ENCODE peak calls at places on chromosomes 6 and 20, in seven cellular contexts. One of them, this sample, is unnamed.
A peak's percentile ranks its signal among the peaks of the same experiment; 100 is the strongest.

GRCh38 chr20:62595491-62595890 is 46.8 kb upstream of the SLCO4A1 start:
- DNase-seq in IMR-90: peak; percentile 55
- DNase-seq in H9: no peak
- DNase-seq in mesendoderm: no peak
- DNase-seq in neuronal stem cell: no peak
- DNase-seq in trophoblast cell: no peak
- DNase-seq in H1: no peak
- DNase-seq in this sample: no peak

GRCh38 chr20:62599216-62600110 is 42.8 kb upstream of the SLCO4A1 start:
- DNase-seq in IMR-90: no peak
- DNase-seq in H9: no peak
- DNase-seq in mesendoderm: no peak
- DNase-seq in neuronal stem cell: no peak
- DNase-seq in trophoblast cell: no peak
- DNase-seq in H1: no peak
- DNase-seq in this sample: no peak

GRCh38 chr6:133768656-133769295 is 120.1 kb upstream of the TCF21 start:
- DNase-seq in IMR-90: no peak
- DNase-seq in H9: no peak
- DNase-seq in mesendoderm: peak; percentile 66
- DNase-seq in neuronal stem cell: no peak
- DNase-seq in trophoblast cell: no peak
- DNase-seq in H1: no peak
- DNase-seq in this sample: peak; percentile 63

GRCh38 chr6:1894954-1895353 is 285.2 kb downstream of the FOXC1 start:
- DNase-seq in IMR-90: no peak
- DNase-seq in H9: no peak
- DNase-seq in mesendoderm: no peak
- DNase-seq in neuronal stem cell: no peak
- DNase-seq in trophoblast cell: no peak
- DNase-seq in H1: no peak
- DNase-seq in this sample: no peak

GRCh38 chr6:33000053-33000452 is 9.3 kb downstream of the HLA-DOA start:
- DNase-seq in IMR-90: no peak
- DNase-seq in H9: peak; percentile 81
- DNase-seq in mesendoderm: peak; percentile 92
- DNase-seq in neuronal stem cell: peak; percentile 48
- DNase-seq in trophoblast cell: no peak
- DNase-seq in H1: no peak
- DNase-seq in this sample: no peak

GRCh38 chr6:72619883-72620696 is 1.8 kb upstream of the KCNQ5 start:
- DNase-seq in IMR-90: peak; percentile 45
- DNase-seq in H9: peak; percentile 63
- DNase-seq in mesendoderm: peak; percentile 52
- DNase-seq in neuronal stem cell: peak; percentile 33
- DNase-seq in trophoblast cell: no peak
- DNase-seq in H1: peak; percentile 65
- DNase-seq in this sample: peak; percentile 49

GRCh38 chr20:4225778-4226177 is 210.4 kb upstream of the RNF24 start:
- DNase-seq in IMR-90: peak; percentile 98
- DNase-seq in H9: no peak
- DNase-seq in mesendoderm: no peak
- DNase-seq in neuronal stem cell: no peak
- DNase-seq in trophoblast cell: no peak
- DNase-seq in H1: no peak
- DNase-seq in this sample: peak; percentile 97

GRCh38 chr20:6711950-6712634 is 55.4 kb upstream of the BMP2 start:
- DNase-seq in IMR-90: no peak
- DNase-seq in H9: no peak
- DNase-seq in mesendoderm: no peak
- DNase-seq in neuronal stem cell: no peak
- DNase-seq in trophoblast cell: no peak
- DNase-seq in H1: no peak
- DNase-seq in this sample: no peak

GRCh38 chr20:25017257-25017803 is 24.8 kb upstream of the APMAP start:
- DNase-seq in IMR-90: no peak
- DNase-seq in H9: peak; percentile 73
- DNase-seq in mesendoderm: peak; percentile 70
- DNase-seq in neuronal stem cell: no peak
- DNase-seq in trophoblast cell: peak; percentile 76
- DNase-seq in H1: peak; percentile 59
- DNase-seq in this sample: no peak

GRCh38 chr6:16690244-16691142 is 70.8 kb downstream of the ATXN1 start:
- DNase-seq in IMR-90: peak; percentile 64
- DNase-seq in H9: no peak
- DNase-seq in mesendoderm: no peak
- DNase-seq in neuronal stem cell: no peak
- DNase-seq in trophoblast cell: peak; percentile 21
- DNase-seq in H1: no peak
- DNase-seq in this sample: peak; percentile 44

GRCh38 chr20:1422756-1423155 is 29.9 kb upstream of the FKBP1A start:
- DNase-seq in IMR-90: peak; percentile 30
- DNase-seq in H9: no peak
- DNase-seq in mesendoderm: peak; percentile 90
- DNase-seq in neuronal stem cell: no peak
- DNase-seq in trophoblast cell: peak; percentile 88
- DNase-seq in H1: no peak
- DNase-seq in this sample: no peak

GRCh38 chr6:160378218-160378617 is 30.0 kb downstream of the SLC22A3 start:
- DNase-seq in IMR-90: no peak
- DNase-seq in H9: no peak
- DNase-seq in mesendoderm: no peak
- DNase-seq in neuronal stem cell: no peak
- DNase-seq in trophoblast cell: no peak
- DNase-seq in H1: no peak
- DNase-seq in this sample: no peak

GRCh38 chr20:36728986-36729385 is 16.9 kb downstream of the NDRG3 start:
- DNase-seq in IMR-90: peak; percentile 56
- DNase-seq in H9: peak; percentile 36
- DNase-seq in mesendoderm: peak; percentile 84
- DNase-seq in neuronal stem cell: no peak
- DNase-seq in trophoblast cell: peak; percentile 8
- DNase-seq in H1: no peak
- DNase-seq in this sample: peak; percentile 15

GRCh38 chr20:14634666-14635065 is 297.3 kb upstream of the FLRT3 start:
- DNase-seq in IMR-90: no peak
- DNase-seq in H9: no peak
- DNase-seq in mesendoderm: no peak
- DNase-seq in neuronal stem cell: no peak
- DNase-seq in trophoblast cell: no peak
- DNase-seq in H1: no peak
- DNase-seq in this sample: no peak

GRCh38 chr20:1012359-1013168 is 10.5 kb upstream of the RSPO4 start:
- DNase-seq in IMR-90: no peak
- DNase-seq in H9: no peak
- DNase-seq in mesendoderm: peak; percentile 11
- DNase-seq in neuronal stem cell: no peak
- DNase-seq in trophoblast cell: no peak
- DNase-seq in H1: no peak
- DNase-seq in this sample: no peak

GRCh38 chr20:32386091-32386490 is 28.0 kb downstream of the ASXL1 start:
- DNase-seq in IMR-90: no peak
- DNase-seq in H9: no peak
- DNase-seq in mesendoderm: no peak
- DNase-seq in neuronal stem cell: no peak
- DNase-seq in trophoblast cell: no peak
- DNase-seq in H1: no peak
- DNase-seq in this sample: peak; percentile 28

GRCh38 chr6:156658596-156659316 is 118.4 kb upstream of the ARID1B start:
- DNase-seq in IMR-90: no peak
- DNase-seq in H9: no peak
- DNase-seq in mesendoderm: peak; percentile 19
- DNase-seq in neuronal stem cell: no peak
- DNase-seq in trophoblast cell: no peak
- DNase-seq in H1: no peak
- DNase-seq in this sample: no peak

GRCh38 chr6:139881728-139882211 is 507.3 kb upstream of the CITED2 start:
- DNase-seq in IMR-90: peak; percentile 53
- DNase-seq in H9: peak; percentile 53
- DNase-seq in mesendoderm: peak; percentile 83
- DNase-seq in neuronal stem cell: no peak
- DNase-seq in trophoblast cell: no peak
- DNase-seq in H1: peak; percentile 58
- DNase-seq in this sample: peak; percentile 50

GRCh38 chr6:39997101-39997635 is 62.9 kb upstream of the MOCS1 start:
- DNase-seq in IMR-90: no peak
- DNase-seq in H9: no peak
- DNase-seq in mesendoderm: no peak
- DNase-seq in neuronal stem cell: no peak
- DNase-seq in trophoblast cell: peak; percentile 75
- DNase-seq in H1: no peak
- DNase-seq in this sample: no peak

GRCh38 chr6:96907498-96907897 is 9.8 kb upstream of the NDUFAF4 start:
- DNase-seq in IMR-90: peak; percentile 44
- DNase-seq in H9: no peak
- DNase-seq in mesendoderm: no peak
- DNase-seq in neuronal stem cell: no peak
- DNase-seq in trophoblast cell: no peak
- DNase-seq in H1: no peak
- DNase-seq in this sample: no peak
- H3K23ac ChIP-seq in IMR-90: no peak overlapping the region
- H3K23ac ChIP-seq in H9: no peak overlapping the region
- H3K23ac ChIP-seq in mesendoderm: no peak overlapping the region
- H3K23ac ChIP-seq in neuronal stem cell: no peak overlapping the region
- H3K23ac ChIP-seq in trophoblast cell: no peak overlapping the region
- H3K23ac ChIP-seq in H1: no peak overlapping the region
- H3K23ac ChIP-seq in this sample: no peak overlapping the region

GRCh38 chr6:90393232-90393884 is 96.7 kb upstream of the BACH2 start:
- DNase-seq in IMR-90: peak; percentile 71
- DNase-seq in H9: peak; percentile 67
- DNase-seq in mesendoderm: peak; percentile 82
- DNase-seq in neuronal stem cell: peak; percentile 48
- DNase-seq in trophoblast cell: peak; percentile 25
- DNase-seq in H1: peak; percentile 80
- DNase-seq in this sample: peak; percentile 65

GRCh38 chr6:90397929-90398674 is 101.5 kb upstream of the BACH2 start:
- DNase-seq in IMR-90: peak; percentile 32
- DNase-seq in H9: no peak
- DNase-seq in mesendoderm: peak; percentile 88
- DNase-seq in neuronal stem cell: no peak
- DNase-seq in trophoblast cell: no peak
- DNase-seq in H1: no peak
- DNase-seq in this sample: peak; percentile 15

GRCh38 chr6:90401933-90402830 is 105.5 kb upstream of the BACH2 start:
- DNase-seq in IMR-90: peak; percentile 7
- DNase-seq in H9: no peak
- DNase-seq in mesendoderm: peak; percentile 37
- DNase-seq in neuronal stem cell: no peak
- DNase-seq in trophoblast cell: no peak
- DNase-seq in H1: no peak
- DNase-seq in this sample: no peak

GRCh38 chr6:90399970-90400369 is 103.3 kb upstream of the BACH2 start:
- DNase-seq in IMR-90: no peak
- DNase-seq in H9: no peak
- DNase-seq in mesendoderm: no peak
- DNase-seq in neuronal stem cell: no peak
- DNase-seq in trophoblast cell: no peak
- DNase-seq in H1: no peak
- DNase-seq in this sample: no peak

DNA sequence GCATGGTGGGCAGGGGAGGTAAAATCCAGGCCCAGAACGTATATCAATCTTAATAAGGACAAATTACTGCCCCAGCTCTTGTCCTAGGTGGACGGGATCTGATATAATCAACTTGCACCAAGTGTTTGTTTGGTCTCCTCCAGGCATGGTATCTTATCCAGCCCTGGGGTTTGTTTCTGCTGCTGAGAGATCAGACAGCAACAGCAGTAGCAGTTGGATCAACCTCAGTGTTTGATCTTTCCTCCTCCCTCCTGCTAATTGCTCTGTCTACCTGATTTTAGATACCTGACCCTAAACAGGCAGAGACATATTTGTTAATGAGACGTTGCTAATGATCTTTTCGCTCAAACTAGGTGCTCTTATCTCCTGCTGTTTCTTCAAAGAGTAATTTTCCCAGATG is 100.4 kb upstream of the BACH2 start:
- DNase-seq in IMR-90: no peak
- DNase-seq in H9: no peak
- DNase-seq in mesendoderm: peak; percentile 68
- DNase-seq in neuronal stem cell: no peak
- DNase-seq in trophoblast cell: no peak
- DNase-seq in H1: no peak
- DNase-seq in this sample: no peak
- H3K23ac ChIP-seq in IMR-90: no peak overlapping the region
- H3K23ac ChIP-seq in H9: no peak overlapping the region
- H3K23ac ChIP-seq in mesendoderm: no peak overlapping the region
- H3K23ac ChIP-seq in neuronal stem cell: no peak overlapping the region
- H3K23ac ChIP-seq in trophoblast cell: no peak overlapping the region
- H3K23ac ChIP-seq in H1: no peak overlapping the region
- H3K23ac ChIP-seq in this sample: no peak overlapping the region

GRCh38 chr6:108637963-108638362 is 77.2 kb downstream of the FOXO3 start:
- DNase-seq in IMR-90: no peak
- DNase-seq in H9: no peak
- DNase-seq in mesendoderm: no peak
- DNase-seq in neuronal stem cell: no peak
- DNase-seq in trophoblast cell: no peak
- DNase-seq in H1: no peak
- DNase-seq in this sample: no peak
- H3K23ac ChIP-seq in IMR-90: no peak overlapping the region
- H3K23ac ChIP-seq in H9: no peak overlapping the region
- H3K23ac ChIP-seq in mesendoderm: no peak overlapping the region
- H3K23ac ChIP-seq in neuronal stem cell: no peak overlapping the region
- H3K23ac ChIP-seq in trophoblast cell: no peak overlapping the region
- H3K23ac ChIP-seq in H1: no peak overlapping the region
- H3K23ac ChIP-seq in this sample: no peak overlapping the region

GRCh38 chr6:154994881-154995240 is 254 bp upstream of the TIAM2 start:
- DNase-seq in IMR-90: no peak
- DNase-seq in H9: no peak
- DNase-seq in mesendoderm: no peak
- DNase-seq in neuronal stem cell: peak; percentile 27
- DNase-seq in trophoblast cell: no peak
- DNase-seq in H1: no peak
- DNase-seq in this sample: no peak

GRCh38 chr6:154993026-154993425 is 2.1 kb upstream of the TIAM2 start:
- DNase-seq in IMR-90: no peak
- DNase-seq in H9: no peak
- DNase-seq in mesendoderm: no peak
- DNase-seq in neuronal stem cell: no peak
- DNase-seq in trophoblast cell: no peak
- DNase-seq in H1: no peak
- DNase-seq in this sample: no peak

GRCh38 chr6:154989457-154989856 is 5.7 kb upstream of the TIAM2 start:
- DNase-seq in IMR-90: no peak
- DNase-seq in H9: peak; percentile 39
- DNase-seq in mesendoderm: peak; percentile 30
- DNase-seq in neuronal stem cell: no peak
- DNase-seq in trophoblast cell: peak; percentile 42
- DNase-seq in H1: no peak
- DNase-seq in this sample: no peak

GRCh38 chr6:154993710-154994109 is 1.4 kb upstream of the TIAM2 start:
- DNase-seq in IMR-90: no peak
- DNase-seq in H9: no peak
- DNase-seq in mesendoderm: no peak
- DNase-seq in neuronal stem cell: no peak
- DNase-seq in trophoblast cell: no peak
- DNase-seq in H1: no peak
- DNase-seq in this sample: no peak

DNA sequence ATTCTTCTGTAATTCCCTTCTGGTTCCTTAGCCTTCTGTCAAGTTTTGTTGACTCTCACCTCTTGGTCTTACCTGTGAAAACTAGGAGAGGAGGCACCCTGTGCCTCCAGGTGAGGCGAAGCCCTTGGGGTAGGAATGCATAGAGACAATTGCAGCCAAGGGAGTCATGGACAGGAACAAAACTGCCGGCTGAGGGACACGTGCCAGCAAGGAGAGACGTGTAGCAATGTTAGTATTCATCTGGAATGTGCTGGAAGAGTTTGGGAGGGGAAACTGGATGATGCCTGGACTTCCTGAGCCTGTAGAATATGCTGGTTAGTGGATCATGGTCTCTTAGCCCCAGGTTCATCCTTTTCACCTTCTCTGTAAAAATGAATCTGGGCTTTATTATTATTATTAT is 3.9 kb upstream of the TIAM2 start:
- DNase-seq in IMR-90: no peak
- DNase-seq in H9: no peak
- DNase-seq in mesendoderm: no peak
- DNase-seq in neuronal stem cell: no peak
- DNase-seq in trophoblast cell: peak; percentile 96
- DNase-seq in H1: no peak
- DNase-seq in this sample: no peak
- H3K23ac ChIP-seq in IMR-90: no peak overlapping the region
- H3K23ac ChIP-seq in H9: no peak overlapping the region
- H3K23ac ChIP-seq in mesendoderm: no peak overlapping the region
- H3K23ac ChIP-seq in neuronal stem cell: no peak overlapping the region
- H3K23ac ChIP-seq in trophoblast cell: no peak overlapping the region
- H3K23ac ChIP-seq in H1: no peak overlapping the region
- H3K23ac ChIP-seq in this sample: no peak overlapping the region